ENCODE peak calls at places on chromosomes 1 and 21, in five cellular contexts. Q, D, C, E and R are unnamed samples. For H3K4me1, the result is how much of the 10 kb centered on the place peaks cover.

GRCh38 chr1:108747128-108747827 is 804 bp downstream of the STXBP3 start:
- DNase-seq in Q (peak), D (peak), C (peak), E (peak), R (peak)

GRCh38 chr1:89854140-89854539 is 33.3 kb downstream of the LRRC8D start:
- DNase-seq in Q (no peak), D (no peak), C (no peak), E (no peak), R (no peak)

GRCh38 chr1:226029568-226030225 is 30.6 kb upstream of the SDE2 start:
- DNase-seq in Q (no peak), D (no peak), C (no peak), E (no peak), R (no peak)

GRCh38 chr1:61337471-61337870 is 255.1 kb downstream of the NFIA start:
- DNase-seq in Q (no peak), D (no peak), C (no peak), E (no peak), R (no peak)

GRCh38 chr21:46667191-46667734 is 31.8 kb downstream of the PRMT2 start:
- DNase-seq in Q (no peak), D (peak), C (no peak), E (no peak), R (no peak)

GRCh38 chr1:61436016-61436415 is 288.9 kb downstream of the TM2D1 start:
- DNase-seq in Q (no peak), D (no peak), C (no peak), E (no peak), R (no peak)

GRCh38 chr1:145959333-145959732 is 1.5 kb upstream of the LIX1L start:
- DNase-seq in Q (no peak), D (no peak), C (no peak), E (no peak), R (no peak)

GRCh38 chr1:186307445-186307844 is 67.6 kb downstream of the TPR start:
- DNase-seq in Q (no peak), D (no peak), C (peak), E (no peak), R (no peak)

GRCh38 chr1:22773981-22774471 is 63.4 kb downstream of the EPHB2 start:
- DNase-seq in Q (no peak), D (no peak), C (peak), E (peak), R (peak)

GRCh38 chr1:175192111-175192629 is 406 bp downstream of the KIAA0040 start:
- DNase-seq in Q (peak), D (no peak), C (peak), E (peak), R (peak)

GRCh38 chr1:30294508-30294907 is 428.9 kb downstream of the MATN1 start:
- DNase-seq in Q (no peak), D (no peak), C (no peak), E (no peak), R (no peak)

GRCh38 chr1:175317309-175317708 is 124.7 kb upstream of the KIAA0040 start:
- DNase-seq in Q (peak), D (no peak), C (no peak), E (no peak), R (no peak)

GRCh38 chr1:118842462-118843201 is 145.5 kb downstream of the TBX15 start:
- DNase-seq in Q (no peak), D (no peak), C (no peak), E (no peak), R (no peak)

GRCh38 chr1:14476170-14476955 is 122.1 kb upstream of the KAZN start:
- DNase-seq in Q (no peak), D (no peak), C (no peak), E (no peak), R (no peak)

GRCh38 chr1:231421616-231421970 is 494 bp downstream of the EGLN1 start:
- DNase-seq in Q (peak), D (no peak), C (peak), E (peak), R (peak)

GRCh38 chr1:14567056-14567455 is 31.4 kb upstream of the KAZN start:
- DNase-seq in Q (no peak), D (no peak), C (no peak), E (no peak), R (no peak)

GRCh38 chr1:19032413-19032695 is 75.9 kb upstream of the IFFO2 start:
- DNase-seq in Q (no peak), D (no peak), C (no peak), E (no peak), R (no peak)
- TF ChIP-seq CTCF in Q (no peak), D (no peak), C (no peak), E (no peak), R (no peak)

GRCh38 chr1:183227382-183227781 is 41.3 kb downstream of the LAMC2 start:
- DNase-seq in Q (no peak), D (no peak), C (no peak), E (no peak), R (no peak)

GRCh38 chr1:183226963-183227362 is 40.9 kb downstream of the LAMC2 start:
- DNase-seq in Q (no peak), D (no peak), C (no peak), E (no peak), R (no peak)

GRCh38 chr1:183228650-183229220 is 42.7 kb downstream of the LAMC2 start:
- DNase-seq in Q (no peak), D (no peak), C (no peak), E (no peak), R (no peak)

GRCh38 chr1:183226361-183226760 is 40.3 kb downstream of the LAMC2 start:
- DNase-seq in Q (no peak), D (no peak), C (no peak), E (no peak), R (no peak)

DNA sequence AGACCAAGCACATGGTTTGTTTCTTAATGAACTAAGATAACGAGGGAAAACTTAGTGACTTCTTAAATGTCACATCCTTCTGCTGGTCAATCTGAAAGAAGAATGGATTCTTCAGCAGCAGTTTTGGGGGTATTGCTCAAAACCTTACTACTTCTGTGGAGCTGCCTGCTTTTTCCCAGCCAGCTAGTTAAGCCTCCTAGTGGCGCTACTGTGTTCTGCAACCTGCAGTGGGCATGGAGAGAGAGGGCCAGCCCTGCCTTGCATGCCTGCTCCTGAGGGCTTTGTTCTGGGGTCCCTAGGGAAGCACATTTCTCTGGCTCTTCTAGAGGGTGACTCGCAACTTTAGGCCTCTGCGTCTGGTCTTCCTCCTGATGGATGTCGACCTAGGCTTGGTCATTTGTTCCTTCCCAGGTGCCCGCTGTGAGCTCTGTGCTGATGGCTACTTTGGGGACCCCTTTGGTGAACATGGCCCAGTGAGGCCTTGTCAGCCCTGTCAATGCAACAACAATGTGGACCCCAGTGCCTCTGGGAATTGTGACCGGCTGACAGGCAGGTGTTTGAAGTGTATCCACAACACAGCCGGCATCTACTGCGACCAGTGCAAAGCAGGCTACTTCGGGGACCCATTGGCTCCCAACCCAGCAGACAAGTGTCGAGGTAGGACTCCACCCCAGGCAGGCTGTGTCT is 42.0 kb downstream of the LAMC2 start:
- DNase-seq in Q (peak), D (no peak), C (peak), E (no peak), R (peak)
- H3K4me1 ChIP-seq in Q (under half), D (under half), C (under half), E (under half), R (under half)

DNA sequence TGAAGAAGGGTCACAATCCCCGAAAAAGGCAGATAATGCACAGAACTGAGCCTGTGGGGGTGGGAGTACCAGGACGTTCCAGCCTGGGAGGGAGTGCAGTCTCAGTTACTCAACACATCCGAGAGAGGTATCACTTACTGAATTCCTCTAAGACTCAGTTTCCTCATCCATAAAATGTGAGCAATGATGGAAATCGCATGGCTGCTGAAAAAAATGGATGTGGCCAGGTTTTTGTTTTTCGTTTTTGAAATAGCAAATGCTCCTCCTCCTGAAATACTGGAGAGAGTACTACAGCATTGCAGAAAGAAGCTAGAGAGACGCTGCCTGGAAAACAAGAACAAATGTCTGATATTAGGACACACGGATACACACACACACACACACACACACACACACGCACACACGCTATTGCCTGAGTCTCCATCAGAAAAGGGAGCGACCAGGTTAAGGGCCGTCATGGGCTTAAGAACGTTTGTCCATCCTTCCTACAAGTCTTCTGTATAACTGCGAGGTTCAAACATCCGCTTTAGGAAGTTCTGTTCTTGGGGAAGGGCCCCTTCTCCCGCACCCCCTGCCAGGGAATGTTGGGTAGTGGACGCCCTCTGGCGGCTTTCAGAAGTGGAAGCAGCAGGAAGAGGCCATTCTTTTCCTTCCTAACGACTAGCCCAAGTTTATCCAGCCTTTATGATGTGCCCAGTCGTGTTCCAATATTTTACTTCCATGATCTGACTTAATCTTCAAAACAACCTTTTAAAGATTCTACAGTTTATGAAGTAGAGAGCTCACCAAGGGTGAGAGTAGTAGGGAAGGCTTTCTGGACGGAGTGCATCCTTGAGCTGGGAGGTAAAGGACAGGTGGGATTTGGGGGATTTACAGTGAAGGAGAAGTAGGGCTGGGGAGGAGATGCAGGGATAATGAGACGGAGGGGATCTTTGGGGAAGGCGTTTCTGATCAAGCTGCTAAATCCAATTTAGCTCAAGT is 699 bp upstream of the NES start:
- DNase-seq in Q (no peak), D (no peak), C (peak), E (no peak), R (peak)
- TF ChIP-seq CTCF in Q (peak), D (peak), C (peak), E (no peak), R (peak)

GRCh38 chr1:26994020-26994745 is 691 bp downstream of the TRNP1 start:
- DNase-seq in Q (peak), D (no peak), C (peak), E (no peak), R (peak)

GRCh38 chr1:26996665-26997064 is 3.2 kb downstream of the TRNP1 start:
- DNase-seq in Q (peak), D (no peak), C (no peak), E (no peak), R (no peak)

GRCh38 chr1:26998319-26999300 is 5.1 kb downstream of the TRNP1 start:
- DNase-seq in Q (peak), D (peak), C (no peak), E (no peak), R (no peak)

GRCh38 chr1:26994772-26995625 is 1.5 kb downstream of the TRNP1 start:
- DNase-seq in Q (peak), D (no peak), C (no peak), E (no peak), R (no peak)

GRCh38 chr1:26996024-26996423 is 2.5 kb downstream of the TRNP1 start:
- DNase-seq in Q (peak), D (no peak), C (no peak), E (no peak), R (no peak)
- H3K4me1 ChIP-seq in Q (under half), D (half or more), C (under half), E (under half), R (half or more)